ENCODE peak calls at places on chromosomes 1 and 21, in four cellular contexts. One of them, this sample, is unnamed.

GRCh38 chr1:92399076-92399475 is 87.6 kb downstream of the GFI1 start:
- DNase-seq in psoas muscle: no peak
- DNase-seq in tibial artery: no peak
- DNase-seq in CD8-positive, alpha-beta memory T cell: no peak
- DNase-seq in this sample: no peak

GRCh38 chr21:39676054-39676771 is 63.5 kb downstream of the B3GALT5 start:
- DNase-seq in psoas muscle: no peak
- DNase-seq in tibial artery: no peak
- DNase-seq in CD8-positive, alpha-beta memory T cell: no peak
- DNase-seq in this sample: peak; percentile 41

GRCh38 chr1:104648269-104648691 is 898.6 kb downstream of the AMY1C start:
- DNase-seq in psoas muscle: no peak
- DNase-seq in tibial artery: no peak
- DNase-seq in CD8-positive, alpha-beta memory T cell: no peak
- DNase-seq in this sample: no peak

GRCh38 chr1:21853130-21853424 is 41.0 kb downstream of the LDLRAD2 start:
- DNase-seq in psoas muscle: no peak
- DNase-seq in tibial artery: no peak
- DNase-seq in CD8-positive, alpha-beta memory T cell: no peak
- DNase-seq in this sample: no peak

GRCh38 chr1:247070645-247071044 is 8.0 kb downstream of the ZNF670 start:
- DNase-seq in psoas muscle: no peak
- DNase-seq in tibial artery: no peak
- DNase-seq in CD8-positive, alpha-beta memory T cell: no peak
- DNase-seq in this sample: no peak

GRCh38 chr1:234963180-234963903 is 165.3 kb downstream of the TOMM20 start:
- DNase-seq in psoas muscle: peak; percentile 80
- DNase-seq in tibial artery: peak; percentile 85
- DNase-seq in CD8-positive, alpha-beta memory T cell: peak; percentile 74
- DNase-seq in this sample: peak; percentile 76

GRCh38 chr1:162011337-162012012 is 12.2 kb downstream of the OLFML2B start:
- DNase-seq in psoas muscle: no peak
- DNase-seq in tibial artery: no peak
- DNase-seq in CD8-positive, alpha-beta memory T cell: no peak
- DNase-seq in this sample: peak; percentile 34

GRCh38 chr1:22457836-22458235 is 6.2 kb downstream of the ZBTB40 start:
- DNase-seq in psoas muscle: no peak
- DNase-seq in tibial artery: no peak
- DNase-seq in CD8-positive, alpha-beta memory T cell: no peak
- DNase-seq in this sample: no peak

GRCh38 chr1:52669696-52670095 is 28.5 kb downstream of the COA7 start:
- DNase-seq in psoas muscle: no peak
- DNase-seq in tibial artery: no peak
- DNase-seq in CD8-positive, alpha-beta memory T cell: no peak
- DNase-seq in this sample: no peak

GRCh38 chr1:212718499-212718898 is 18.9 kb upstream of the BATF3 start:
- DNase-seq in psoas muscle: no peak
- DNase-seq in tibial artery: no peak
- DNase-seq in CD8-positive, alpha-beta memory T cell: no peak
- DNase-seq in this sample: no peak

GRCh38 chr1:93652335-93652949 is 29.2 kb downstream of the BCAR3 start:
- DNase-seq in psoas muscle: no peak
- DNase-seq in tibial artery: no peak
- DNase-seq in CD8-positive, alpha-beta memory T cell: no peak
- DNase-seq in this sample: no peak

GRCh38 chr1:113074237-113074636 is 1.2 kb downstream of the LRIG2 start:
- DNase-seq in psoas muscle: no peak
- DNase-seq in tibial artery: no peak
- DNase-seq in CD8-positive, alpha-beta memory T cell: no peak
- DNase-seq in this sample: no peak

GRCh38 chr1:239976130-239976968 is 115.3 kb upstream of the FMN2 start:
- DNase-seq in psoas muscle: peak; percentile 26
- DNase-seq in tibial artery: peak; percentile 43
- DNase-seq in CD8-positive, alpha-beta memory T cell: peak; percentile 9
- DNase-seq in this sample: peak; percentile 10

GRCh38 chr1:61142726-61143500 is 60.6 kb downstream of the NFIA start:
- DNase-seq in psoas muscle: no peak
- DNase-seq in tibial artery: no peak
- DNase-seq in CD8-positive, alpha-beta memory T cell: no peak
- DNase-seq in this sample: no peak

GRCh38 chr1:186187601-186188000 is 187.5 kb downstream of the TPR start:
- DNase-seq in psoas muscle: no peak
- DNase-seq in tibial artery: no peak
- DNase-seq in CD8-positive, alpha-beta memory T cell: no peak
- DNase-seq in this sample: no peak

GRCh38 chr1:25037174-25038074 is 107.3 kb upstream of the RUNX3 start:
- DNase-seq in psoas muscle: no peak
- DNase-seq in tibial artery: no peak
- DNase-seq in CD8-positive, alpha-beta memory T cell: peak; percentile 42
- DNase-seq in this sample: no peak

GRCh38 chr1:85357817-85358216 is 81.4 kb upstream of the BCL10 start:
- DNase-seq in psoas muscle: no peak
- DNase-seq in tibial artery: no peak
- DNase-seq in CD8-positive, alpha-beta memory T cell: no peak
- DNase-seq in this sample: no peak

GRCh38 chr1:77282187-77282865 is 507 bp downstream of the AK5 start:
- DNase-seq in psoas muscle: peak; percentile 12
- DNase-seq in tibial artery: no peak
- DNase-seq in CD8-positive, alpha-beta memory T cell: no peak
- DNase-seq in this sample: no peak

GRCh38 chr1:4275083-4275482 is 375.0 kb upstream of the C1orf174 start:
- DNase-seq in psoas muscle: no peak
- DNase-seq in tibial artery: no peak
- DNase-seq in CD8-positive, alpha-beta memory T cell: no peak
- DNase-seq in this sample: no peak

GRCh38 chr1:30051777-30052176 is 671.6 kb downstream of the MATN1 start:
- DNase-seq in psoas muscle: no peak
- DNase-seq in tibial artery: no peak
- DNase-seq in CD8-positive, alpha-beta memory T cell: no peak
- DNase-seq in this sample: no peak

GRCh38 chr1:40877681-40878080 is 15.5 kb upstream of the CITED4 start:
- DNase-seq in psoas muscle: peak; percentile 60
- DNase-seq in tibial artery: peak; percentile 87
- DNase-seq in CD8-positive, alpha-beta memory T cell: no peak
- DNase-seq in this sample: peak; percentile 51

GRCh38 chr21:43658769-43659135 is 536 bp downstream of the HSF2BP start:
- DNase-seq in psoas muscle: no peak
- DNase-seq in tibial artery: no peak
- DNase-seq in CD8-positive, alpha-beta memory T cell: no peak
- DNase-seq in this sample: peak; percentile 9

GRCh38 chr1:225484657-225485606 is 57.1 kb upstream of the LBR start:
- DNase-seq in psoas muscle: no peak
- DNase-seq in tibial artery: no peak
- DNase-seq in CD8-positive, alpha-beta memory T cell: no peak
- DNase-seq in this sample: no peak

GRCh38 chr1:32240140-32240951 is 6.7 kb upstream of the FAM167B start:
- DNase-seq in psoas muscle: peak; percentile 67
- DNase-seq in tibial artery: peak; percentile 69
- DNase-seq in CD8-positive, alpha-beta memory T cell: peak; percentile 61
- DNase-seq in this sample: peak; percentile 68

GRCh38 chr1:66623812-66624211 is 89.9 kb downstream of the SGIP1 start:
- DNase-seq in psoas muscle: no peak
- DNase-seq in tibial artery: no peak
- DNase-seq in CD8-positive, alpha-beta memory T cell: no peak
- DNase-seq in this sample: no peak

GRCh38 chr1:111648826-111649225 is 29.2 kb downstream of the RAP1A start:
- DNase-seq in psoas muscle: peak; percentile 36
- DNase-seq in tibial artery: no peak
- DNase-seq in CD8-positive, alpha-beta memory T cell: no peak
- DNase-seq in this sample: peak; percentile 31

GRCh38 chr1:162631546-162632233 is 574 bp upstream of the DDR2 start:
- DNase-seq in psoas muscle: peak; percentile 28
- DNase-seq in tibial artery: peak; percentile 59
- DNase-seq in CD8-positive, alpha-beta memory T cell: no peak
- DNase-seq in this sample: peak; percentile 19

GRCh38 chr1:226799634-226800281 is 60.7 kb upstream of the ITPKB start:
- DNase-seq in psoas muscle: no peak
- DNase-seq in tibial artery: no peak
- DNase-seq in CD8-positive, alpha-beta memory T cell: no peak
- DNase-seq in this sample: no peak
- H3K27ac ChIP-seq in psoas muscle: no peak overlapping the region
- H3K27ac ChIP-seq in tibial artery: no peak overlapping the region
- H3K27ac ChIP-seq in CD8-positive, alpha-beta memory T cell: peak overlapping the region; percentile 57
- H3K27ac ChIP-seq in this sample: peak overlapping the region; percentile 6

DNA sequence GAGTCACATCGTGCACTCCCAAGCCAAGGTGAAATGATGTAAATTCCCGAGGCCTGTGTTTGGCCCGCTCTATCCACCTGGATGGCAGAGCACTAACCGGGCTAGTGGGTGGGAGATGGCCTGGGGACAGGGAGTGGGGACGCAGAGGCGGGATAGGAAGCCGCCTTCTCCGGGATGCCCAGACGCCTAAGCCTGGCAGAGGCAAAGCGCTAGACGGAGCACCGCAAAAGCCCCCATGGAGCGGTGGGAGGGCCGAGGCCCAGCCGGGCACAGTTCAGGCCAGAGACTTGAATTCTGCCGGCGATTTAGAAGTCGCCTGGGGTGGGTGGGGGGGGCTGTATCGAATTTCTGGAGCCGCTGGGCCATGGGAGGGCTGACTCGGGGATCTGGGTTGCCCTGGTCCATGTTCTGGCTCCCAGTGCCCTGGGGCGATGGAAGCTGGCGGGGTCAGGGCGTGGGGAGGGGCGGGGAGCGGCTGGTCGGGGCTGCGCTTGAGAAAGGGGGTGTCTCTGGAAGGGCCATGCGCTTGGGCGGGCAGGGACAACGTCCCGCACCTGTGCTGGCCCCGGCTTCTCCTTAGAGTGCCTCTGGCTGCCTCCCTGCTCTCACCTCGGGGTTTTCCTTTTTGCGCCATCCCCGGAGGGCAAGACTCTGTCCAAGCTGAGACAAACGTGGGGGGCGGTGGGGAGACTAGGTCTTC is 28.0 kb downstream of the KIAA2013 start:
- DNase-seq in psoas muscle: no peak
- DNase-seq in tibial artery: no peak
- DNase-seq in CD8-positive, alpha-beta memory T cell: no peak
- DNase-seq in this sample: no peak
- H3K4me3 ChIP-seq in psoas muscle: no peak overlapping the region
- H3K4me3 ChIP-seq in tibial artery: no peak overlapping the region
- H3K4me3 ChIP-seq in CD8-positive, alpha-beta memory T cell: no peak overlapping the region
- H3K4me3 ChIP-seq in this sample: no peak overlapping the region

GRCh38 chr21:9772348-9772672 is 749.1 kb upstream of the TPTE start:
- DNase-seq in psoas muscle: no peak
- DNase-seq in tibial artery: no peak
- DNase-seq in CD8-positive, alpha-beta memory T cell: no peak
- DNase-seq in this sample: no peak

GRCh38 chr21:9774347-9774746 is 747.0 kb upstream of the TPTE start:
- DNase-seq in psoas muscle: no peak
- DNase-seq in tibial artery: no peak
- DNase-seq in CD8-positive, alpha-beta memory T cell: no peak
- DNase-seq in this sample: no peak
- H3K9me3 ChIP-seq in psoas muscle: no peaks in the 10 kb centered on the region
- H3K9me3 ChIP-seq in tibial artery: peaks cover 20% of the 10 kb centered on the region
- H3K9me3 ChIP-seq in CD8-positive, alpha-beta memory T cell: peaks cover 8% of the 10 kb centered on the region
- H3K9me3 ChIP-seq in this sample: no peaks in the 10 kb centered on the region

GRCh38 chr1:209106237-209106741 is 477.2 kb upstream of the CAMK1G start:
- DNase-seq in psoas muscle: no peak
- DNase-seq in tibial artery: no peak
- DNase-seq in CD8-positive, alpha-beta memory T cell: no peak
- DNase-seq in this sample: no peak
- H3K27ac ChIP-seq in psoas muscle: no peak overlapping the region
- H3K27ac ChIP-seq in tibial artery: no peak overlapping the region
- H3K27ac ChIP-seq in CD8-positive, alpha-beta memory T cell: no peak overlapping the region
- H3K27ac ChIP-seq in this sample: no peak overlapping the region

GRCh38 chr21:45591619-45592207 is 49.5 kb upstream of the SLC19A1 start:
- DNase-seq in psoas muscle: no peak
- DNase-seq in tibial artery: no peak
- DNase-seq in CD8-positive, alpha-beta memory T cell: no peak
- DNase-seq in this sample: no peak
- H3K4me3 ChIP-seq in psoas muscle: no peak overlapping the region
- H3K4me3 ChIP-seq in tibial artery: no peak overlapping the region
- H3K4me3 ChIP-seq in CD8-positive, alpha-beta memory T cell: no peak overlapping the region
- H3K4me3 ChIP-seq in this sample: no peak overlapping the region

DNA sequence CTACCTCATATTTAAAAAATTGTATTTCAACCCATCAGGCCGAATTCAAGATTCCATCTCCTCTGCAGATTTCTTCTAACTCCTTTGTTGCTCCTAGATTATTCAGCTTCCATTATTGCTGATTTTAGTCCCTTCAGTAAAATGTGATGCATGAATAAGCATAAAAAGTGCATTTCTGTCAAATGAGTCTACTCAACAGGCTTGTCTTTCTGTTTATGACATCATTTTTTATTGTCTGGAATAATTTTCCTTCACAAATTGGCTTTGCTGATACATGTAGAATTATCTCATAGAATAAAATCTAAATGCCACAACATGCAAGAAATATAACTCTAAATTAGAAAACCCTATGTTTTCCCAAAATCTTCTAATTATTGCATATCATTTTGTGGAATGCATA is 1.6 kb upstream of the OR2M5 start:
- DNase-seq in psoas muscle: no peak
- DNase-seq in tibial artery: no peak
- DNase-seq in CD8-positive, alpha-beta memory T cell: no peak
- DNase-seq in this sample: no peak
- H3K9me3 ChIP-seq in psoas muscle: peaks cover 9% of the 10 kb centered on the region
- H3K9me3 ChIP-seq in tibial artery: no peaks in the 10 kb centered on the region
- H3K9me3 ChIP-seq in CD8-positive, alpha-beta memory T cell: no peaks in the 10 kb centered on the region
- H3K9me3 ChIP-seq in this sample: no peaks in the 10 kb centered on the region

GRCh38 chr1:108050134-108050533 is 85.2 kb upstream of the VAV3 start:
- DNase-seq in psoas muscle: peak; percentile 17
- DNase-seq in tibial artery: peak; percentile 62
- DNase-seq in CD8-positive, alpha-beta memory T cell: no peak
- DNase-seq in this sample: peak; percentile 14
- H3K27ac ChIP-seq in psoas muscle: no peak overlapping the region
- H3K27ac ChIP-seq in tibial artery: no peak overlapping the region
- H3K27ac ChIP-seq in CD8-positive, alpha-beta memory T cell: no peak overlapping the region
- H3K27ac ChIP-seq in this sample: no peak overlapping the region